ENCODE peak calls at places on chromosomes 7 and 10, in four cellular contexts. One of them, this sample, is unnamed.

GRCh38 chr7:66185680-66186187 is 19.4 kb upstream of the TPST1 start:
- DNase-seq in K562: no peak
- DNase-seq in HCT116: no peak
- DNase-seq in HepG2: no peak
- DNase-seq in this sample: no peak

GRCh38 chr7:79451580-79451979 is 1.9 kb downstream of the MAGI2 start:
- DNase-seq in HepG2: no peak
- DNase-seq in K562: no peak
- DNase-seq in HCT116: no peak
- DNase-seq in this sample: no peak

GRCh38 chr10:12262278-12262981 is 66.4 kb downstream of the CDC123 start:
- DNase-seq in HCT116: no peak
- DNase-seq in K562: no peak
- DNase-seq in HepG2: peak
- DNase-seq in this sample: no peak

GRCh38 chr10:77837248-77837924 is 89.2 kb downstream of the DLG5 start:
- DNase-seq in HCT116: no peak
- DNase-seq in HepG2: no peak
- DNase-seq in K562: peak
- DNase-seq in this sample: no peak

GRCh38 chr7:82755705-82756551 is 312.4 kb upstream of the CACNA2D1 start:
- DNase-seq in HepG2: no peak
- DNase-seq in HCT116: no peak
- DNase-seq in K562: no peak
- DNase-seq in this sample: no peak

GRCh38 chr7:76262683-76263402 is 39.6 kb upstream of the HSPB1 start:
- DNase-seq in HCT116: peak
- DNase-seq in HepG2: peak
- DNase-seq in K562: peak
- DNase-seq in this sample: peak

GRCh38 chr10:86659161-86659691 is 4.9 kb downstream of the OPN4 start:
- DNase-seq in K562: no peak
- DNase-seq in HepG2: no peak
- DNase-seq in HCT116: no peak
- DNase-seq in this sample: no peak

GRCh38 chr10:79463578-79464496 is 18.4 kb upstream of the ZCCHC24 start:
- DNase-seq in HepG2: no peak
- DNase-seq in K562: no peak
- DNase-seq in HCT116: no peak
- DNase-seq in this sample: no peak

GRCh38 chr7:32177216-32177615 is 107.0 kb upstream of the PDE1C start:
- DNase-seq in HepG2: no peak
- DNase-seq in K562: no peak
- DNase-seq in HCT116: no peak
- DNase-seq in this sample: no peak

GRCh38 chr10:5046410-5046809 is 42.8 kb upstream of the AKR1C2 start:
- DNase-seq in HCT116: no peak
- DNase-seq in K562: no peak
- DNase-seq in HepG2: no peak
- DNase-seq in this sample: no peak

GRCh38 chr7:129468087-129468486 is 33.9 kb downstream of the STRIP2 start:
- DNase-seq in K562: no peak
- DNase-seq in HCT116: no peak
- DNase-seq in HepG2: no peak
- DNase-seq in this sample: no peak

GRCh38 chr10:24272374-24272773 is 63.4 kb downstream of the KIAA1217 start:
- DNase-seq in HepG2: peak
- DNase-seq in K562: no peak
- DNase-seq in HCT116: no peak
- DNase-seq in this sample: no peak

GRCh38 chr7:38932509-38933168 is 23.6 kb upstream of the VPS41 start:
- DNase-seq in K562: peak
- DNase-seq in HCT116: peak
- DNase-seq in HepG2: peak
- DNase-seq in this sample: peak

GRCh38 chr10:61857746-61858145 is 43.8 kb upstream of the ARID5B start:
- DNase-seq in HCT116: no peak
- DNase-seq in K562: no peak
- DNase-seq in HepG2: no peak
- DNase-seq in this sample: no peak

DNA sequence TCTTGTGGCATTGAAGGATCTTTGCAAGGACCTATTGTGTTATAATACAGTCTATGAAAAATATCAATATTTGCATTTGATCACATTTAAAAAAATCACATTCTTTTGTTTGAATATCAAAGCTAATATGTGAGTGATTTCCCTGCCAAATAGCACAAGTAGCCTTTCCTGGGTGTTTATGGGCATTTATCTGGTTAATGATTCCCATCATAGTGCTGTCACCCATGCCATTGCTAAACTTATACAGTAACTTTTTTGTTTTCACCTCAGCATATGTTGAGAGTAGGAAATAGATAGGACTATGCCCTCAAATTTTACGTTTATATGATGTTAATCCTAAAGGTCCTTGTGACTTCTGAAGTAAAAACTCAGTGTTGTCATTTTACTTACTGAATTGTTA is 136.9 kb downstream of the CFTR start:
- DNase-seq in HepG2: no peak
- DNase-seq in HCT116: no peak
- DNase-seq in K562: no peak
- DNase-seq in this sample: no peak
- TF ChIP-seq TCF7L2 in HepG2: no peak
- TF ChIP-seq TCF7L2 in HCT116: no peak
- TF ChIP-seq TCF7L2 in K562: no peak
- TF ChIP-seq TCF7L2 in this sample: no peak

GRCh38 chr10:93356516-93356915 is 125.6 kb downstream of the MYOF start:
- DNase-seq in HCT116: no peak
- DNase-seq in HepG2: no peak
- DNase-seq in K562: no peak
- DNase-seq in this sample: no peak

GRCh38 chr10:93357680-93358079 is 124.5 kb downstream of the MYOF start:
- DNase-seq in K562: peak
- DNase-seq in HepG2: peak
- DNase-seq in HCT116: no peak
- DNase-seq in this sample: no peak

GRCh38 chr10:93352638-93353383 is 129.3 kb downstream of the MYOF start:
- DNase-seq in K562: peak
- DNase-seq in HepG2: peak
- DNase-seq in HCT116: no peak
- DNase-seq in this sample: no peak
- TF ChIP-seq TCF7L2 in K562: no peak
- TF ChIP-seq TCF7L2 in HepG2: no peak
- TF ChIP-seq TCF7L2 in HCT116: no peak
- TF ChIP-seq TCF7L2 in this sample: no peak

GRCh38 chr10:28366943-28367342 is 64.1 kb upstream of the MPP7 start:
- DNase-seq in HCT116: no peak
- DNase-seq in HepG2: no peak
- DNase-seq in K562: no peak
- DNase-seq in this sample: no peak

GRCh38 chr10:28367419-28367818 is 64.6 kb upstream of the MPP7 start:
- DNase-seq in K562: no peak
- DNase-seq in HepG2: no peak
- DNase-seq in HCT116: no peak
- DNase-seq in this sample: no peak

GRCh38 chr10:28367865-28368541 is 65.1 kb upstream of the MPP7 start:
- DNase-seq in HCT116: no peak
- DNase-seq in K562: no peak
- DNase-seq in HepG2: no peak
- DNase-seq in this sample: no peak

GRCh38 chr10:28370107-28370835 is 67.4 kb upstream of the MPP7 start:
- DNase-seq in HepG2: no peak
- DNase-seq in K562: no peak
- DNase-seq in HCT116: no peak
- DNase-seq in this sample: no peak

DNA sequence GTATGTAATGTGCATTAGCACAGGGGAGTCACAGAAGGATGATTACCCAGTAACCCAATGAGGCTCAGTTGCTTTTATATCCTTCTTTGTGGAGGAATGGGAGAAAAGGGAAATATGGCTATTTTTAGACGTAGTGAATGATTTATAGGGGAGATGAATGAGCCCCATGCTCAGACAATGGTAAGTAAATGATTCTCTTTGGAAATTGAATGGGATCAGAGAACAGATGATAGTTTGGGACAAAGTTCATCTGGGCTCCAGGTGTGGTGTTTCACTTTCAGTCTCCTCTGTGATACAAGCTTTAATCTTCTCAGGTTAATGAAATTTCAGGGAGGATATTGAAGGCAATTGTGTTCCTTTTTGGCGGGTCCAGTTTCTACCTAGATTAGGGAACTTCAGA is 63.0 kb upstream of the MPP7 start:
- DNase-seq in HepG2: peak
- DNase-seq in HCT116: no peak
- DNase-seq in K562: no peak
- DNase-seq in this sample: no peak
- TF ChIP-seq TCF7L2 in HepG2: no peak
- TF ChIP-seq TCF7L2 in HCT116: no peak
- TF ChIP-seq TCF7L2 in K562: no peak
- TF ChIP-seq TCF7L2 in this sample: no peak

DNA sequence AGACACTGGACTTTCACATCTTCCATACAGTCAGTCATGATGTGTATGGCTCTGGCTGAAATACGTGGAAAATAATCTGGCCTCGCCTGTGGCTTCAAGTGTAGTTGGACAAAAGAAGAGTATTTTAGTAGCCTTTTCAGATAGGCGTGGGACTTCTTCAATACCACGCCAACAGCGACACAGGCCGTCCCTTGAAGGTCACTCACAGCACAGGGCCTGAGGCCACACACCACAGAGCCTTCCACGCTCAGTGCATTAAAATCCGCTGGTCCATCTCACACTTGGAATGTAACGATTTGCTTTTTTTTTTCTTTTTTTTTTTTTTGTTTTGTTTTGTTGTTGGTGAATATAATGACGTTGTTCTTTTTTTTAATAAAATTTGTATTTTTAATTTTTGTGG is 51.8 kb upstream of the SUN1 start:
- DNase-seq in HepG2: no peak
- DNase-seq in HCT116: no peak
- DNase-seq in K562: no peak
- DNase-seq in this sample: no peak
- TF ChIP-seq TCF7L2 in HepG2: no peak
- TF ChIP-seq TCF7L2 in HCT116: no peak
- TF ChIP-seq TCF7L2 in K562: no peak
- TF ChIP-seq TCF7L2 in this sample: no peak

GRCh38 chr7:117320523-117320922 is 2.3 kb downstream of the WNT2 start:
- DNase-seq in HepG2: no peak
- DNase-seq in K562: no peak
- DNase-seq in HCT116: no peak
- DNase-seq in this sample: no peak
- TF ChIP-seq TCF7L2 in HepG2: no peak
- TF ChIP-seq TCF7L2 in K562: no peak
- TF ChIP-seq TCF7L2 in HCT116: no peak
- TF ChIP-seq TCF7L2 in this sample: no peak

GRCh38 chr10:80487791-80488538 is 33.9 kb downstream of the TSPAN14 start:
- DNase-seq in K562: peak
- DNase-seq in HepG2: no peak
- DNase-seq in HCT116: no peak
- DNase-seq in this sample: no peak
- TF ChIP-seq TCF7L2 in K562: no peak
- TF ChIP-seq TCF7L2 in HepG2: no peak
- TF ChIP-seq TCF7L2 in HCT116: no peak
- TF ChIP-seq TCF7L2 in this sample: no peak

DNA sequence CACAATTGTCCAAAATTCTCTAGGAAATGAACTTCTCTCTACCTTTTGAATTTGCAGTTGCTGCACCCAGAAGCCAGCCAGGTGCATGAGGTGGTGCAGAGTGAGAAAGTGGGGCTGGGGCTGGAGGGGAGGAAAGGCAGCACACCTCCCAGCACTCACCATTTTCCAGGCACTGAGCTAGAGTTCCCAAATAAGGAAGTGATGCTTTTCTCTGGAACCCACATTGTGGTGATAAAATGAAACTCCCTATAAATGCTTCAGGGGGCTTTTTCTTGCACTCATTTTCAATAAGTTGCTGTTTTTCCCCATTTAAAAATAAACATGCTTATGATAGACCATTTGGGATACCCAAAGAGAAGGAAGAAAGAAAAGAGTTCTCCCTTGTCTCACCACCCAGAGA is 42.7 kb upstream of the TNS3 start:
- DNase-seq in K562: no peak
- DNase-seq in HepG2: no peak
- DNase-seq in HCT116: no peak
- DNase-seq in this sample: no peak
- TF ChIP-seq TCF7L2 in K562: no peak
- TF ChIP-seq TCF7L2 in HepG2: no peak
- TF ChIP-seq TCF7L2 in HCT116: no peak
- TF ChIP-seq TCF7L2 in this sample: no peak

GRCh38 chr7:985127-985416 is 2.1 kb downstream of the CYP2W1 start:
- DNase-seq in HepG2: no peak
- DNase-seq in HCT116: no peak
- DNase-seq in K562: no peak
- DNase-seq in this sample: no peak

GRCh38 chr7:986766-987722 is 4.1 kb downstream of the CYP2W1 start:
- DNase-seq in HepG2: no peak
- DNase-seq in K562: no peak
- DNase-seq in HCT116: no peak
- DNase-seq in this sample: no peak

GRCh38 chr7:984361-985126 is 1.6 kb downstream of the CYP2W1 start:
- DNase-seq in K562: no peak
- DNase-seq in HCT116: no peak
- DNase-seq in HepG2: no peak
- DNase-seq in this sample: no peak

GRCh38 chr7:987909-988308 is 4.9 kb downstream of the CYP2W1 start:
- DNase-seq in HepG2: no peak
- DNase-seq in HCT116: no peak
- DNase-seq in K562: no peak
- DNase-seq in this sample: no peak

GRCh38 chr7:985915-986741 is 3.1 kb downstream of the CYP2W1 start:
- DNase-seq in K562: peak
- DNase-seq in HepG2: no peak
- DNase-seq in HCT116: no peak
- DNase-seq in this sample: no peak
- TF ChIP-seq TCF7L2 in K562: no peak
- TF ChIP-seq TCF7L2 in HepG2: no peak
- TF ChIP-seq TCF7L2 in HCT116: no peak
- TF ChIP-seq TCF7L2 in this sample: no peak

DNA sequence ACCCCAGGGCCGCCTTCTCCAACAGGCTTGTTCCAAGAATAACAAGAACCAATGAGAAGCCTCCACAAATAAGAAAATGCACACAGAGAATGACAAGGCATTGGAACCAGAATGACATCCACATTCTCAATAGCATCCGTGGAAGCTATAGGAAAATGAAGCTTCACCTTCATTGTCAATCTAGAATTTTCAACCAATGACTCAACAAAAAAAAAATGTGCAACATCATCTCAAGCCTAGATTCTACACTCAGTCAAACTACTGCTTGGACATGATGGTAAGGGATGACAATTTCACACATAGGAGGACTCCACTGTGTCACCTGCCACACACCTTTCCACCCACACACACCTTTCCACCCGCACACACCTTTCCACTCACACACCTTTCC is 50.3 kb upstream of the PPP2R2D start:
- DNase-seq in HCT116: no peak
- DNase-seq in K562: no peak
- DNase-seq in HepG2: no peak
- DNase-seq in this sample: no peak
- TF ChIP-seq TCF7L2 in HCT116: no peak
- TF ChIP-seq TCF7L2 in K562: no peak
- TF ChIP-seq TCF7L2 in HepG2: no peak
- TF ChIP-seq TCF7L2 in this sample: no peak

This sample was measured in Panc1.